ENCODE peak calls at places on chromosomes 4 and X, in four cellular contexts. One of them, this sample, is unnamed. For H3K27me3, the result is how much of the 10 kb centered on the place peaks cover.

GRCh38 chr4:114277690-114278089 is 298.2 kb upstream of the ARSJ start:
- DNase-seq in uterus: no peak
- DNase-seq in pancreas: no peak
- DNase-seq in tibial artery: no peak
- DNase-seq in this sample: no peak

GRCh38 chr4:156169011-156169410 is 215.3 kb upstream of the CTSO start:
- DNase-seq in uterus: peak
- DNase-seq in pancreas: peak
- DNase-seq in tibial artery: no peak
- DNase-seq in this sample: peak

GRCh38 chr4:5635826-5636196 is 72.5 kb downstream of the EVC2 start:
- DNase-seq in uterus: no peak
- DNase-seq in pancreas: no peak
- DNase-seq in tibial artery: no peak
- DNase-seq in this sample: no peak

GRCh38 chrX:50881028-50881427 is 29.5 kb upstream of the BMP15 start:
- DNase-seq in uterus: no peak
- DNase-seq in pancreas: no peak
- DNase-seq in tibial artery: no peak
- DNase-seq in this sample: no peak

GRCh38 chr4:107094332-107094731 is 58.2 kb upstream of the DKK2 start:
- DNase-seq in uterus: no peak
- DNase-seq in pancreas: no peak
- DNase-seq in tibial artery: no peak
- DNase-seq in this sample: no peak

GRCh38 chr4:81756973-81757372 is 285.3 kb upstream of the RASGEF1B start:
- DNase-seq in uterus: no peak
- DNase-seq in pancreas: no peak
- DNase-seq in tibial artery: no peak
- DNase-seq in this sample: no peak

GRCh38 chr4:34417160-34417559 is 1827.2 kb downstream of the ARAP2 start:
- DNase-seq in uterus: no peak
- DNase-seq in pancreas: no peak
- DNase-seq in tibial artery: no peak
- DNase-seq in this sample: no peak

GRCh38 chr4:10054571-10055041 is 33.3 kb upstream of the SLC2A9 start:
- DNase-seq in uterus: no peak
- DNase-seq in pancreas: no peak
- DNase-seq in tibial artery: no peak
- DNase-seq in this sample: no peak

GRCh38 chr4:5066101-5066500 is 14.8 kb downstream of the STK32B start:
- DNase-seq in uterus: no peak
- DNase-seq in pancreas: no peak
- DNase-seq in tibial artery: no peak
- DNase-seq in this sample: no peak

GRCh38 chr4:155911905-155912304 is 8.4 kb downstream of the TDO2 start:
- DNase-seq in uterus: no peak
- DNase-seq in pancreas: no peak
- DNase-seq in tibial artery: no peak
- DNase-seq in this sample: no peak

GRCh38 chrX:101176439-101176838 is 43.1 kb upstream of the DRP2 start:
- DNase-seq in uterus: no peak
- DNase-seq in pancreas: no peak
- DNase-seq in tibial artery: no peak
- DNase-seq in this sample: no peak

DNA sequence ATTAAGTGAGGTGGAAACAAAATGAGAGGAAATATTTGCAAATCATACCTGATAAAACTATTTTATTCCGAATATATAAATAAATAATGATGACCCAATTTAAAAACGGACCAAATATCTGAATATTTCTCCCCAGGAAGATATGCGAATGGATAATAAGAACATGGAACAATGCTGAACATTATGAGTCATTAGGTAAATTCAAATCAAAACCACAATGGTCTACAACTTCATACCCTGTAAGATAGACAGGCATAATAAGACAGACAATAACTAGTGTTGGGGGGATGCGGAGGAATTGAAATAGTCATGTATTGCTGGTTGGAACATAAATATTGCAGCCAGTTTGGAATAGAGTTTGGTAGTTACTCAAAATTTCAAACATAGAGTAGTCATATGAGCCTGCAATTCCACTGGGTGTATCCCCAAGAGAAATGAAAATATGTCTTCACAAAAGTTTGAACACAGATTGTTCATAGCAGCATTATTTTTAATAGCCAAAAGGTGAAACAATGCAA is 47.6 kb upstream of the DRP2 start:
- DNase-seq in uterus: no peak
- DNase-seq in pancreas: no peak
- DNase-seq in tibial artery: no peak
- DNase-seq in this sample: no peak
- H3K4me3 ChIP-seq in uterus: no peak
- H3K4me3 ChIP-seq in pancreas: no peak
- H3K4me3 ChIP-seq in tibial artery: no peak
- H3K4me3 ChIP-seq in this sample: no peak

DNA sequence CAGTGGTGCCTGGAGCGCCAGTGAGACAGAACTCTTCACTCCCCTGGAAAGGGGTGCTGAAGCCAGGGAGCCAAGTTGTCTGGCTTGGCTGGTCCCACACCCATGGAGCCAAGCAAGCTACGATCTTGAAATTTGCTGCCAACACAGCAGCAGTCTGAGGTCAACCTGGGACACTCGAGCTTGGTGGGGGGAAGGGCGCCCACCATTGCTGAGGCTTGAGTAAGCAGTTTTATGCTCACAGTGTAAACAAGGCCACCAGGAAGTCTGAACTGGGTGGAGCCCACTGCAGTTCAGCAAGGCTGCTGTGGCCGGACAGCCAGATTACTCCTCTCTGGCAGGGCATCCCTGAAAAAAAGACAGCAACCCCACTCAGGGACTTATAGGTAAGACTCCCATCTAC is 149.5 kb downstream of the EDA2R start:
- DNase-seq in uterus: no peak
- DNase-seq in pancreas: no peak
- DNase-seq in tibial artery: no peak
- DNase-seq in this sample: no peak
- H3K27ac ChIP-seq in uterus: no peak
- H3K27ac ChIP-seq in pancreas: no peak
- H3K27ac ChIP-seq in tibial artery: no peak
- H3K27ac ChIP-seq in this sample: no peak

DNA sequence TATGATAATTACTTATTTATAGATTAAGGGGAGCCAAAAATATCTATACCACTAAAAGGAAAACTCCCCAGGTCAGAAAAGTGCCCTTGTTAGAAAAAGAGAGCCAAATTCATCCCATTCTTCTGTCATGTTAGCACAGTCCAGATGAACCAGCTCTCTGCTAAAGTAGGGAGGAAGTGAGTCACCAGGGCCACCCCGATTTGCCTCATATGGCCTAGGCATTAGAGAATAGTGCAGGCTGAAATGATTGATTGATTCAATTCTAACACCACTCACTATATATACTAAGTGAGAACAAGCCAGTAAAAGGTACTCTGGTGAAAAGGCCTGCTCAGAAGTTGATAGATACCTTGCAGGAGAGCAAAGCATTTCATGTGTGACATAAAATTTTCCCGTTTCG is 94.5 kb downstream of the SRPX start:
- DNase-seq in uterus: no peak
- DNase-seq in pancreas: no peak
- DNase-seq in tibial artery: no peak
- DNase-seq in this sample: no peak
- H3K27me3 ChIP-seq in uterus: under half
- H3K27me3 ChIP-seq in pancreas: under half
- H3K27me3 ChIP-seq in tibial artery: under half
- H3K27me3 ChIP-seq in this sample: under half

GRCh38 chr4:78250500-78250899 is 193.4 kb downstream of the FRAS1 start:
- DNase-seq in uterus: no peak
- DNase-seq in pancreas: no peak
- DNase-seq in tibial artery: no peak
- DNase-seq in this sample: no peak

DNA sequence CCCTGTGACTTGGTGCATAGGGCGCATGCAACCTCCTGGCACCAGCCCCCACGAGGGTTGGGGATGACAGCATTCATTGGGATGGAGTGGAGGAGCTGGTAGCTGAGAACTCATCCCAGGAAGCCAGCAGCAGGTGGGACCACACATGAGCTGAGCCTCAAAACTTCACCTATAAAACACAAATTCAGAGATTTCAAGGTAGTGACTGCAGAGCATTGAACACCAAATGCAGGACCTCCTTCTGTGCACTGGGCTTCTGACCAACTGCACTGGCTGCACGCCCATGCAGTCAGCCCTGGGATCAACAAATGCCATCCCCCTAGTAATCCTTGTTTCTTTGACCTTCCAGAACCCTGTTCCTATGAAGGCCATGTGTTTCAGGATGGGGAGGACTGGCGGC is 197.8 kb downstream of the FRAS1 start:
- DNase-seq in uterus: no peak
- DNase-seq in pancreas: no peak
- DNase-seq in tibial artery: no peak
- DNase-seq in this sample: no peak
- H3K4me3 ChIP-seq in uterus: no peak
- H3K4me3 ChIP-seq in pancreas: no peak
- H3K4me3 ChIP-seq in tibial artery: no peak
- H3K4me3 ChIP-seq in this sample: no peak

GRCh38 chrX:119685225-119686066 is 7.5 kb downstream of the SEPTIN6 start:
- DNase-seq in uterus: no peak
- DNase-seq in pancreas: no peak
- DNase-seq in tibial artery: no peak
- DNase-seq in this sample: peak

GRCh38 chrX:119688856-119689455 is 4.0 kb downstream of the SEPTIN6 start:
- DNase-seq in uterus: no peak
- DNase-seq in pancreas: no peak
- DNase-seq in tibial artery: no peak
- DNase-seq in this sample: no peak

GRCh38 chrX:119686087-119686639 is 6.8 kb downstream of the SEPTIN6 start:
- DNase-seq in uterus: no peak
- DNase-seq in pancreas: no peak
- DNase-seq in tibial artery: no peak
- DNase-seq in this sample: no peak

GRCh38 chrX:119684916-119685224 is 8.1 kb downstream of the SEPTIN6 start:
- DNase-seq in uterus: no peak
- DNase-seq in pancreas: no peak
- DNase-seq in tibial artery: no peak
- DNase-seq in this sample: no peak

DNA sequence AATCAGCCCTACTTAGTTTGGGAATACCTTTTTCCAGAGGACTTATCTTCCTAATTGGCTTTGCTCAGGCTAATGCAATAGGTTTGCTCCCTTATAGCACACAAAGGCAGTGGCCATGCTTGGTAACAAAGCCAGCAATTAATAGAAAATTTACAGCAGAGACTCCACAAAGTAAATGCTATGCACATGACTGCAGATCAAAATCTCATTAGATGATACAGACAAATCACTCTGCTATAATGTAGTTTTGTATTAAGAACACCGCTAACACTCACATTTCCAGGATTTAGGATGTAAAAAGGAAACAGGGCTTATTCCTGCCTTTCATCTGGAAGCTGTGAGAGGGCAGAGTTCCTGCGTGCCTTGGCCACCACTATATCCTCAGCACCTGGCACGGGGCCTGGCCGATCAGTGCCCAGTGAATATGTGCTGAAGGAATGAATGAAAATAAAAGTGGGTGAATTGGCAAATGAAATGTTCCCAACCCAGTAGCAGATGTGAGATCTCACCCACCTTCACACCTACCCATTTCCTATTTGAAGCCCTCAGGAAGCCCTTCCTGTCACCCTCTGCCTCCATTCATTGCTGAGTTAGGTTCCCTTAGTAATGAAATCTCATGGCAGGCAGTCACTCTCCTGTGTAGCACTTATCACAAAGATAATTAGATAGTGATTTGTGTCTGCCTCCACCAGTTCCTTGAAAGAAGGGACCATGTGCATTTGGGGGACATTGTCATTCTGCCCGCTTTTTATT is 5.1 kb downstream of the SEPTIN6 start:
- DNase-seq in uterus: no peak
- DNase-seq in pancreas: no peak
- DNase-seq in tibial artery: no peak
- DNase-seq in this sample: no peak
- H3K27ac ChIP-seq in uterus: no peak
- H3K27ac ChIP-seq in pancreas: no peak
- H3K27ac ChIP-seq in tibial artery: no peak
- H3K27ac ChIP-seq in this sample: no peak

DNA sequence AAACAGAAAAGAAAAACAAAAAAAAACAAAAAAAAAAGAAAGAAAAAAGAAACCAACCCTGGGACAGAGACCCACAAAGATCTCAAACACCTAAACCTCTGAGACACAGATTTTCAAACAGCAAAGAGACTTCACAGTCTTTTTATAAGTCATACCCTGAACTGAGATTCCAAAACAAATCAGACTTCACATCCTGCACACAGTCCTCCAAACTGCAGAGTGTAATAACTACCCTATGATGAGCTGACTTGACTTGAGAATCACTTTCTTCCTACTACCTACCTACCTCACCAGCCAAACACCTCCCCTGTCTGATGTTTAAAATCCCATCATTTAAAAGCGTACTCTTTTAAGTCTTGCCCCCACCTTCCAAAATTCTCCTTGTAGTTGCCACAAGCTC is 25.2 kb upstream of the GLOD5 start:
- DNase-seq in uterus: no peak
- DNase-seq in pancreas: no peak
- DNase-seq in tibial artery: no peak
- DNase-seq in this sample: no peak
- H3K27me3 ChIP-seq in uterus: under half
- H3K27me3 ChIP-seq in pancreas: under half
- H3K27me3 ChIP-seq in tibial artery: under half
- H3K27me3 ChIP-seq in this sample: under half

GRCh38 chr4:112282860-112283667 is 2.6 kb downstream of the TIFA start:
- DNase-seq in uterus: no peak
- DNase-seq in pancreas: no peak
- DNase-seq in tibial artery: no peak
- DNase-seq in this sample: no peak
- H3K4me3 ChIP-seq in uterus: no peak
- H3K4me3 ChIP-seq in pancreas: peak
- H3K4me3 ChIP-seq in tibial artery: no peak
- H3K4me3 ChIP-seq in this sample: no peak

GRCh38 chr4:169137555-169137920 is 127.5 kb upstream of the CBR4 start:
- DNase-seq in uterus: no peak
- DNase-seq in pancreas: no peak
- DNase-seq in tibial artery: no peak
- DNase-seq in this sample: no peak
- H3K27ac ChIP-seq in uterus: no peak
- H3K27ac ChIP-seq in pancreas: no peak
- H3K27ac ChIP-seq in tibial artery: no peak
- H3K27ac ChIP-seq in this sample: no peak